ENCODE peak calls at places on chromosomes 4 and X, in four cellular contexts. S is endothelial cell of umbilical vein, P is fibroblast of lung, Y is stomach. X is an unnamed sample.

GRCh38 chr4:97153042-97153441 is 990.2 kb downstream of the STPG2 start:
- DNase-seq in S (peak; percentile 36), P (peak; percentile 12), Y (no peak), X (peak; percentile 32)

GRCh38 chr4:52106142-52106541 is 55.0 kb downstream of the SPATA18 start:
- DNase-seq in S (no peak), P (no peak), Y (no peak), X (no peak)

GRCh38 chrX:109840585-109840984 is 107.5 kb upstream of the ACSL4 start:
- DNase-seq in S (no peak), P (peak; percentile 96), Y (no peak), X (no peak)

GRCh38 chrX:30304866-30305265 is 4.3 kb downstream of the NR0B1 start:
- DNase-seq in S (no peak), P (no peak), Y (no peak), X (no peak)

GRCh38 chrX:6695717-6696116 is 160.8 kb upstream of the VCX3A start:
- DNase-seq in S (no peak), P (no peak), Y (no peak), X (no peak)

GRCh38 chr4:152458801-152459302 is 77.0 kb downstream of the FBXW7 start:
- DNase-seq in S (no peak), P (peak; percentile 10), Y (no peak), X (no peak)

GRCh38 chr4:137812258-137812657 is 280.0 kb upstream of the PCDH18 start:
- DNase-seq in S (no peak), P (no peak), Y (no peak), X (no peak)

GRCh38 chr4:100360211-100360610 is 157.6 kb downstream of the EMCN start:
- DNase-seq in S (no peak), P (no peak), Y (no peak), X (no peak)

GRCh38 chrX:55648434-55648833 is 25.2 kb downstream of the FOXR2 start:
- DNase-seq in S (no peak), P (no peak), Y (no peak), X (no peak)

GRCh38 chr4:82989567-82990429 is 20.8 kb downstream of the LIN54 start:
- DNase-seq in S (peak; percentile 9), P (peak; percentile 19), Y (no peak), X (no peak)

GRCh38 chr4:184599492-184600135 is 49.6 kb downstream of the CASP3 start:
- DNase-seq in S (no peak), P (peak; percentile 76), Y (no peak), X (no peak)

GRCh38 chr4:7938513-7939376 is 916 bp downstream of the AFAP1 start:
- DNase-seq in S (peak; percentile 57), P (no peak), Y (peak; percentile 38), X (no peak)

GRCh38 chr4:85393201-85393600 is 81.7 kb upstream of the ARHGAP24 start:
- DNase-seq in S (no peak), P (no peak), Y (no peak), X (no peak)

GRCh38 chr4:114136067-114136466 is 156.6 kb upstream of the ARSJ start:
- DNase-seq in S (peak; percentile 46), P (peak; percentile 27), Y (no peak), X (no peak)

GRCh38 chrX:20363003-20363674 is 96.4 kb upstream of the RPS6KA3 start:
- DNase-seq in S (no peak), P (peak; percentile 64), Y (no peak), X (no peak)

GRCh38 chrX:154804957-154805695 is at the start of gene MPP1:
- DNase-seq in S (peak; percentile 81), P (peak; percentile 74), Y (peak; percentile 79), X (peak; percentile 85)

GRCh38 chr4:162392938-162393337 is 229.1 kb upstream of the FSTL5 start:
- DNase-seq in S (no peak), P (no peak), Y (no peak), X (no peak)

GRCh38 chr4:23323436-23323835 is 566.4 kb downstream of the PPARGC1A start:
- DNase-seq in S (no peak), P (no peak), Y (no peak), X (no peak)

GRCh38 chr4:17327587-17327986 is 184.3 kb downstream of the QDPR start:
- DNase-seq in S (no peak), P (peak; percentile 17), Y (no peak), X (no peak)

GRCh38 chrX:108601276-108601675 is 135.1 kb downstream of the IRS4 start:
- DNase-seq in S (no peak), P (peak; percentile 4), Y (no peak), X (no peak)

GRCh38 chr4:138390286-138390685 is 148.1 kb upstream of the SLC7A11 start:
- DNase-seq in S (no peak), P (peak; percentile 41), Y (no peak), X (no peak)

GRCh38 chr4:23631255-23631950 is 258.4 kb downstream of the PPARGC1A start:
- DNase-seq in S (no peak), P (no peak), Y (no peak), X (no peak)

GRCh38 chr4:185773419-185773818 is 38.6 kb downstream of the SORBS2 start:
- DNase-seq in S (peak; percentile 74), P (no peak), Y (peak; percentile 66), X (peak; percentile 89)

GRCh38 chr4:185772391-185773093 is 39.5 kb downstream of the SORBS2 start:
- DNase-seq in S (peak; percentile 56), P (no peak), Y (no peak), X (no peak)

GRCh38 chr4:185774076-185774731 is 37.8 kb downstream of the SORBS2 start:
- DNase-seq in S (peak; percentile 53), P (no peak), Y (no peak), X (no peak)

GRCh38 chr4:185775792-185776555 is 36.0 kb downstream of the SORBS2 start:
- DNase-seq in S (no peak), P (peak; percentile 35), Y (no peak), X (no peak)

GRCh38 chr4:185774815-185775684 is 36.9 kb downstream of the SORBS2 start:
- DNase-seq in S (peak; percentile 92), P (peak; percentile 94), Y (peak; percentile 42), X (no peak)
- TF ChIP-seq CTCF in S (no peak), P (peak; percentile 4), Y (no peak), X (no peak)

GRCh38 chr4:256492-256891 is 48.8 kb downstream of the ZNF732 start:
- DNase-seq in S (no peak), P (no peak), Y (no peak), X (no peak)

GRCh38 chr4:253936-254756 is 51.1 kb downstream of the ZNF732 start:
- DNase-seq in S (no peak), P (no peak), Y (no peak), X (no peak)

GRCh38 chr4:252065-252601 is 53.1 kb downstream of the ZNF732 start:
- DNase-seq in S (no peak), P (no peak), Y (no peak), X (no peak)
- H3K9me3 ChIP-seq in S (no peaks in the 10 kb centered on the region), P (no peaks in the 10 kb centered on the region), Y (peaks cover 31% of the 10 kb centered on the region), X (peaks cover 47% of the 10 kb centered on the region)

DNA sequence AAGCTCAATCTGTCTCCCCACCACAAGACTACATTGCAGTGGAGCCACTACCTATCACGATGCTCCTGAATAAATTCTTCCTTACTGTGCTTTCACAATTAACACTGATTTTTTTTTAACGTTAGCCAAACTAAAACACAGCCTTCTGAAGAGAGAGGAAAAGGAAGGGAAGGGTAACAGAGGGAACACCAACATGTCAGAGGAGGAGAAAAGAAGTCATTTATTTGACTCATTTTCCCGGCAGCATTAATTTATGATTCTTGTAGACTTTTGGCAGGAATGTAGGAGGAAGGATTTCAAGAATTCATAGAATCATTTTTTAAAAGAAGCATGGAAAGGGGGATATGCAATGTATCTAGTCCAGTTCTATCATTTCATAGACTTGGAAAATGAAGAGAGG is 74.3 kb upstream of the IQCM start:
- DNase-seq in S (no peak), P (peak; percentile 63), Y (no peak), X (no peak)
- H3K27ac ChIP-seq in S (no peak overlapping the region), P (no peak overlapping the region), Y (no peak overlapping the region), X (no peak overlapping the region)

GRCh38 chr4:146338512-146338911 is 124.2 kb downstream of the REELD1 start:
- DNase-seq in S (no peak), P (no peak), Y (no peak), X (no peak)
- TF ChIP-seq CTCF in S (no peak), P (no peak), Y (no peak), X (no peak)

GRCh38 chr4:19651481-19651880 is 600.2 kb upstream of the SLIT2 start:
- DNase-seq in S (no peak), P (no peak), Y (no peak), X (no peak)
- H3K9me3 ChIP-seq in S (no peaks in the 10 kb centered on the region), P (no peaks in the 10 kb centered on the region), Y (no peaks in the 10 kb centered on the region), X (no peaks in the 10 kb centered on the region)

DNA sequence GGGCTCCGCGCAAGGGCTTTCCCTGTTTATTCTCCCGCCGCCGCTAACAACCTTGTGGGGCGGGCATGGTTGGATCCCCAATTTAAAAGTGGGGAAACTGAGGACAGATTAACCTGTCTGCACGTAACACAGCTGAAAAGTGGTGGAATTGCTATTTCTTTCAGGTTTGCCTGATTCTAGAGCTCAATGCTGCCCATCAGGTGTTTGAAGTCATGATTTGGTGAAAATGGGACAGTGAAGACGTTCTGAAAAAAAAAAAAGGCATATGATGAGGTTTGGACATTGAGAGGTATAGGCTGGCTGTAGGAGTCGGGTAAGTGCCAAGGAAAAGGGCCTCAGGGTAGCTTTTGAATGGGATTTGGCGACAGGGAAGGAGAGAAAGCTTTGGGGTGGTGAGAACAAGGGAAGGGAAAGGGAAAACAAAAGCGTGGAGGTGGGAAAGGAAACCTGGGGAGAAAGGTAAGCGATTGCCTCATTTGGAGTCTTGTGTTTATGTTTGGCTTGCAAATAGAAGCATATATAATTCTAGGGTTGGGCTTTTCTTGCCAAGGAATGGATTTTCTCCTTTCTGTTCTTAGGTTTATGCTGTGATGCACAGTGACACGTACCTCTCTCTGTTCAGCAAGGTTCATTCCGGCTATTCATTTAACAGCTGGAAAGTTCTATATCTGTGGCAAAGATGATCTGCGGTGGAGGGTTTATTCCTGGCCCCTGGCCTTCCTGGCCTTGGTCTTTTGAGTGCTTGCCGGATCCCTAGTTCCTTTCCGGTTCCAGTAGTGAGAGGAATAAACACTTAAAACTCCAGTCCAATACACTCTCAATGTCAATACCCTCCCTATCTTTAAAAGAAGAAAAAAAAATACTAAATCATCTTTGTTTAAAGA is 2.4 kb upstream of the STIM2 start:
- DNase-seq in S (no peak), P (no peak), Y (no peak), X (no peak)
- H3K27ac ChIP-seq in S (no peak overlapping the region), P (no peak overlapping the region), Y (peak overlapping the region; percentile 98), X (peak overlapping the region; percentile 60)

GRCh38 chrX:133337250-133337649 is 78.0 kb downstream of the GPC4 start:
- DNase-seq in S (no peak), P (no peak), Y (peak; percentile 75), X (no peak)

GRCh38 chrX:133333154-133333750 is 82.0 kb downstream of the GPC4 start:
- DNase-seq in S (no peak), P (no peak), Y (no peak), X (no peak)

DNA sequence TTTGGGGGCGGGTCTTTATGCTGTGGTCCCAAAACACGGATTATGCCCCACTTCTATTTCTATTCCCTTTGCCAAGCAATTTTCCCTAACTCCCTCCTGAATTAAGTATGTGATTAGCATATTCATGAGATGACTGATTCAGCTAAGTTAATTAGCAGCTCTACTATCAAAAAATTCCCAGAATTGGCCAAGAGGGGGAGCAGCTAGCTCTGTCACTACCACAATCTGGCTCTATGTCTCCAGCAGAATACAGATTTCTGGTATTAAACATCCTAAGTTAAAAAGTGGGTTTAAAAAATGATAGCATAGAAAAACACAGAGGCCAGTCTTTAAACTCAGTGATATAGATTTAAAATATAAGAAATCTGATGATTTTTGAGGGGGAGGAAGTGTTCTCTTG is 80.3 kb downstream of the GPC4 start:
- DNase-seq in S (no peak), P (peak; percentile 33), Y (no peak), X (peak; percentile 6)
- TF ChIP-seq CTCF in S (no peak), P (peak; percentile 57), Y (peak; percentile 27), X (peak; percentile 15)

X was measured in WERI-Rb-1.